ENCODE peak calls at places on chromosomes 5 and 9, in ten cellular contexts. Y, D, X, W, O, P, R, H, E and T are unnamed samples.

GRCh38 chr5:77133061-77133758 is 46.1 kb upstream of the ZBED3 start:
- DNase-seq in Y (no peak), D (no peak), X (peak; percentile 32), W (peak; percentile 90), O (no peak), P (peak; percentile 79), R (no peak), H (no peak), E (peak; percentile 33), T (no peak)

GRCh38 chr9:112487799-112488345 is 1.2 kb downstream of the KIAA1958 start:
- DNase-seq in Y (no peak), D (no peak), X (no peak), W (no peak), O (no peak), P (no peak), R (peak; percentile 36), H (no peak), E (peak; percentile 29), T (no peak)

GRCh38 chr9:101457003-101457402 is 21.4 kb upstream of the ALDOB start:
- DNase-seq in Y (peak; percentile 52), D (no peak), X (no peak), W (no peak), O (no peak), P (no peak), R (peak; percentile 68), H (no peak), E (no peak), T (no peak)

GRCh38 chr5:88398316-88398715 is 129.7 kb upstream of the TMEM161B start:
- DNase-seq in Y (no peak), D (no peak), X (no peak), W (no peak), O (no peak), P (no peak), R (peak; percentile 14), H (no peak), E (no peak), T (no peak)

GRCh38 chr9:112443200-112443599 is 43.4 kb upstream of the KIAA1958 start:
- DNase-seq in Y (no peak), D (no peak), X (no peak), W (no peak), O (no peak), P (no peak), R (peak; percentile 7), H (no peak), E (no peak), T (peak; percentile 58)

GRCh38 chr5:175772747-175773533 is 98.4 kb upstream of the CPLX2 start:
- DNase-seq in Y (peak; percentile 41), D (no peak), X (no peak), W (no peak), O (no peak), P (no peak), R (peak; percentile 32), H (no peak), E (no peak), T (no peak)

GRCh38 chr9:93673271-93673843 is 97.0 kb downstream of the PHF2 start:
- DNase-seq in Y (peak; percentile 18), D (no peak), X (peak; percentile 73), W (no peak), O (peak; percentile 59), P (peak; percentile 50), R (no peak), H (peak; percentile 34), E (peak; percentile 11), T (no peak)

GRCh38 chr5:55360190-55360589 is 52.4 kb downstream of the MTREX start:
- DNase-seq in Y (no peak), D (no peak), X (no peak), W (no peak), O (no peak), P (no peak), R (no peak), H (no peak), E (no peak), T (no peak)

GRCh38 chr9:36504154-36504550 is 68.5 kb upstream of the MELK start:
- DNase-seq in Y (no peak), D (no peak), X (no peak), W (no peak), O (no peak), P (no peak), R (no peak), H (no peak), E (no peak), T (peak; percentile 46)

GRCh38 chr5:53556001-53556400 is 4.4 kb upstream of the NDUFS4 start:
- DNase-seq in Y (no peak), D (no peak), X (no peak), W (no peak), O (no peak), P (no peak), R (no peak), H (no peak), E (no peak), T (no peak)

GRCh38 chr5:113214606-113215323 is 220.0 kb downstream of the TSSK1B start:
- DNase-seq in Y (no peak), D (no peak), X (no peak), W (no peak), O (no peak), P (no peak), R (peak; percentile 65), H (no peak), E (no peak), T (no peak)

GRCh38 chr5:97044057-97044456 is 98.4 kb downstream of the LIX1 start:
- DNase-seq in Y (peak; percentile 84), D (no peak), X (peak; percentile 17), W (no peak), O (no peak), P (no peak), R (peak; percentile 92), H (peak; percentile 63), E (peak; percentile 55), T (no peak)

GRCh38 chr9:137114220-137114612 is 317 bp downstream of the DPP7 start:
- DNase-seq in Y (no peak), D (peak; percentile 47), X (no peak), W (no peak), O (no peak), P (no peak), R (no peak), H (no peak), E (no peak), T (no peak)

GRCh38 chr5:157530226-157530972 is 45.2 kb downstream of the ADAM19 start:
- DNase-seq in Y (no peak), D (no peak), X (no peak), W (no peak), O (no peak), P (no peak), R (no peak), H (no peak), E (no peak), T (no peak)

GRCh38 chr9:109766351-109766750 is 13.6 kb upstream of the PALM2AKAP2 start:
- DNase-seq in Y (no peak), D (no peak), X (no peak), W (peak; percentile 85), O (no peak), P (no peak), R (no peak), H (no peak), E (no peak), T (no peak)

DNA sequence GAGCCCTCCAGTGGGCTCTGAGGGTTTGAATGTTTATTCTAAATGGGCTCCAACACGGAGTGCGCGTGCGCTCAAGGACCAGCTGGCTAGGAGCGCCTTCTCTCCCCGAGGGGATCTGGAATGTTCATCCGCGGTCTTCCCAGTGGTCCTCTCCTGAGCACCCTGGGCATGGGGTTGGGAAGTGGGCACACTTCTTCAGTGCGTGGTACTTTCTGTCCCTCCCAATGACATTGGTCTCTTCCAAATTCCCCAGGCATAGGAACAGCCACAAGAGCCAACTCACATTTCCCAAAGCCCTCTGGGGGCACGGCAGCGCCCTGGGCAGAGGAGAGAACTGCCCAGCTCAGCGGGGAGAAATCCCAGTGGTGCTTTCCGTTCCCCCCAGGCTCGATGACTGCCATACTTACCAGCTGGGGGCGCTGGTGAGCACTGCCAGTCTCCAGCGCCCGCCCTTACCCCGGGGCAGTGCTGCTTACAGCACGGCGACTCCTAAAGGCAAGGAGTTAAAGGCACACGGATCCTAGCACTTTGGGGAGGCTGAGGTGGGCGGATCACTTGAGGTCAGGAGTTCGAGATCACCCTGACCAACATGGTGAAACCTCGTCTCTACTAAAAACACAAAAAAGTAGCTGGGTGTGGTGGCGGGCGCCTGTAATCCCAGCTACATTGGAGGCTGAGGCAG is 29.9 kb upstream of the OBP2B start:
- DNase-seq in Y (peak; percentile 94), D (peak; percentile 89), X (peak; percentile 60), W (no peak), O (peak; percentile 91), P (no peak), R (peak; percentile 97), H (peak; percentile 86), E (peak; percentile 88), T (peak; percentile 48)
- H3K27ac ChIP-seq in Y (no peak overlapping the region), D (peak overlapping the region; percentile 79), X (peak overlapping the region; percentile 91), W (no peak overlapping the region), O (peak overlapping the region; percentile 51), P (peak overlapping the region; percentile 84), R (no peak overlapping the region), H (peak overlapping the region; percentile 88), E (peak overlapping the region; percentile 66), T (no peak overlapping the region)

GRCh38 chr5:73352789-73353188 is 95.8 kb downstream of the FOXD1 start:
- DNase-seq in Y (no peak), D (no peak), X (no peak), W (no peak), O (no peak), P (no peak), R (no peak), H (no peak), E (no peak), T (no peak)
- H3K27me3 ChIP-seq in Y (no peaks in the 10 kb centered on the region), D (peaks cover 18% of the 10 kb centered on the region), X (peaks cover 80% of the 10 kb centered on the region), W (no peaks in the 10 kb centered on the region), O (peaks cover 25% of the 10 kb centered on the region), P (no peaks in the 10 kb centered on the region), R (no peaks in the 10 kb centered on the region), H (no peaks in the 10 kb centered on the region), E (no peaks in the 10 kb centered on the region), T (peaks cover 16% of the 10 kb centered on the region)

DNA sequence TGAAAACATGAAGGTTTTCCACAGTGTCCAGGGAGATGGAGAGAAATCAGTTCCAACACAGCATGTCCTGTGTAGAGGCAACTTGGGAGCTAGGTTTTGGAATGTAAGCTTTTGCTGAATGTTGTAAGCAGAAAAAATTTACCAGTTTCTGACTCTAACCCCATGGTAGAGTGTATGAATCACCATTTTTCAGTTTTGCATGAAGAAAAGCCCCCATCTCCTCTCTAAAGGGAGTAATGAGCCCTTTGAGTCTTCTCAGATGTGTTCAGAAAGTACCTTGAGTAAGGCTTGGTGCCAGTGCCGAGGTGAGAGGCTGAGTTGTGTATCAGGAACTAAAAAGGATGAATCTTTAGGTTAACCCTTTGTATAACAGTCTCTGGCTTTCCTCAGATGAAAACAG is 96.2 kb downstream of the ADRB2 start:
- DNase-seq in Y (no peak), D (no peak), X (no peak), W (no peak), O (no peak), P (no peak), R (no peak), H (no peak), E (no peak), T (no peak)
- H3K27ac ChIP-seq in Y (no peak overlapping the region), D (no peak overlapping the region), X (no peak overlapping the region), W (no peak overlapping the region), O (no peak overlapping the region), P (no peak overlapping the region), R (no peak overlapping the region), H (no peak overlapping the region), E (no peak overlapping the region), T (no peak overlapping the region)

DNA sequence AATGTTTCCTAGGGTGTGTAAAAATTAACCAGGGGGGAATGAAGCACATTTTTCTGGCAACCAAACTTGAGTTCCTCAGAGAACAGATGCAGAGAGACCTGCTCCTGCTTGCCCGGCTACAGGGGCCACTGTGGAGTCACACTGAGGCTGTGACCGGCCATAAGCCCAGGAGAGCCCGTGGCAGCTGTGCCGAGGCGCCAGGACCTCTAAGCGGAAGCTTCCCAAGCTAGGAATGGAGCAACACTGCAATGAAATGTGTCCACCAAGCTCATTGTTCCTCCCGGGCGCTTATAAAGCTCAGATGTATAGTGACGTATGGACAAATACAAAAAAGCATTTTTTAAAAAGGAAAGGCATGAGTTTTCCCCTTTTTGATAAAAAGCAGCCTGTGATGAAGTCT is 7.6 kb downstream of the CXCL14 start:
- DNase-seq in Y (no peak), D (no peak), X (no peak), W (no peak), O (no peak), P (no peak), R (no peak), H (no peak), E (no peak), T (no peak)
- H3K27me3 ChIP-seq in Y (no peaks in the 10 kb centered on the region), D (peaks cover 17% of the 10 kb centered on the region), X (peaks cover 79% of the 10 kb centered on the region), W (peaks cover 16% of the 10 kb centered on the region), O (peaks cover 7% of the 10 kb centered on the region), P (no peaks in the 10 kb centered on the region), R (no peaks in the 10 kb centered on the region), H (no peaks in the 10 kb centered on the region), E (no peaks in the 10 kb centered on the region), T (no peaks in the 10 kb centered on the region)